ENCODE peak calls at places on chromosome 16, in four cellular contexts. S, L, D and A are unnamed samples.

GRCh38 chr16:33877-34707 is 19.3 kb downstream of the POLR3K start:
- DNase-seq in S (no peak), D (no peak), L (no peak), A (no peak)

GRCh38 chr16:75420987-75421819 is 12.1 kb downstream of the CFDP1 start:
- DNase-seq in D (peak; percentile 85), L (peak; percentile 61), S (peak; percentile 67), A (peak; percentile 77)

GRCh38 chr16:22816475-22816874 is 2.5 kb downstream of the HS3ST2 start:
- DNase-seq in D (no peak), S (no peak), L (peak; percentile 21), A (no peak)

GRCh38 chr16:89712476-89712805 is 8.3 kb downstream of the VPS9D1 start:
- DNase-seq in D (no peak), L (no peak), S (no peak), A (no peak)

GRCh38 chr16:15493416-15494181 is 59.2 kb downstream of the BMERB1 start:
- DNase-seq in S (no peak), L (no peak), D (no peak), A (no peak)

GRCh38 chr16:13517856-13518255 is 402.1 kb upstream of the ERCC4 start:
- DNase-seq in L (no peak), D (no peak), S (no peak), A (no peak)

GRCh38 chr16:89981414-89981813 is 32.9 kb downstream of the DEF8 start:
- DNase-seq in D (no peak), L (no peak), S (no peak), A (no peak)

GRCh38 chr16:20867585-20867984 is 32.6 kb downstream of the DCUN1D3 start:
- DNase-seq in S (no peak), D (no peak), L (peak; percentile 49), A (no peak)

GRCh38 chr16:30949655-30950515 is 1.0 kb downstream of the ORAI3 start:
- DNase-seq in S (peak; percentile 80), D (peak; percentile 87), L (peak; percentile 96), A (peak; percentile 69)

GRCh38 chr16:54465063-54465462 is 178.5 kb upstream of the IRX3 start:
- DNase-seq in L (no peak), D (no peak), S (no peak), A (no peak)

GRCh38 chr16:88376053-88376834 is 6.5 kb upstream of the ZNF469 start:
- DNase-seq in S (no peak), L (no peak), D (peak; percentile 6), A (peak; percentile 3)

GRCh38 chr16:87955302-87956168 is 4.3 kb downstream of the BANP start:
- DNase-seq in D (no peak), L (no peak), S (no peak), A (no peak)

GRCh38 chr16:85440744-85441143 is 172.4 kb upstream of the GSE1 start:
- DNase-seq in S (no peak), D (no peak), L (no peak), A (no peak)

GRCh38 chr16:71542377-71542776 is 16.2 kb downstream of the CHST4 start:
- DNase-seq in D (peak; percentile 18), L (peak; percentile 62), S (peak; percentile 39), A (peak; percentile 67)

GRCh38 chr16:87945351-87946042 is 5.7 kb upstream of the BANP start:
- DNase-seq in S (peak; percentile 80), L (peak; percentile 84), D (peak; percentile 73), A (peak; percentile 82)

GRCh38 chr16:58755989-58756649 is 22.0 kb upstream of the GOT2 start:
- DNase-seq in D (peak; percentile 62), S (peak; percentile 42), L (peak; percentile 87), A (peak; percentile 57)

GRCh38 chr16:48820379-48820778 is 210.4 kb upstream of the N4BP1 start:
- DNase-seq in L (no peak), S (no peak), D (no peak), A (no peak)

GRCh38 chr16:75323928-75324327 is 72.5 kb upstream of the BCAR1 start:
- DNase-seq in S (no peak), L (no peak), D (no peak), A (no peak)

GRCh38 chr16:53043986-53044571 is 8.6 kb downstream of the CHD9NB start:
- DNase-seq in S (no peak), D (no peak), L (no peak), A (peak; percentile 60)

GRCh38 chr16:71956500-71956899 is 43.7 kb downstream of the PKD1L3 start:
- DNase-seq in D (no peak), L (no peak), S (no peak), A (no peak)

GRCh38 chr16:53082509-53082908 is 27.7 kb downstream of the CHD9 start:
- DNase-seq in S (no peak), L (no peak), D (no peak), A (no peak)

GRCh38 chr16:55503726-55504553 is 4.9 kb upstream of the LPCAT2 start:
- DNase-seq in L (peak; percentile 14), S (no peak), D (no peak), A (no peak)

GRCh38 chr16:85303354-85303883 is 191.1 kb upstream of the CIBAR2 start:
- DNase-seq in L (peak; percentile 76), D (peak; percentile 60), S (peak; percentile 62), A (peak; percentile 78)

GRCh38 chr16:72131036-72131435 is 37.4 kb downstream of the DHX38 start:
- DNase-seq in L (no peak), D (no peak), S (no peak), A (no peak)

GRCh38 chr16:2385441-2385840 is 43.8 kb upstream of the CCNF start:
- DNase-seq in S (peak; percentile 29), L (no peak), D (no peak), A (no peak)

GRCh38 chr16:28312327-28312726 is 20.0 kb downstream of the SBK1 start:
- DNase-seq in S (no peak), D (no peak), L (no peak), A (no peak)

GRCh38 chr16:88923450-88923849 is 53.6 kb downstream of the CBFA2T3 start:
- DNase-seq in D (no peak), L (no peak), S (no peak), A (no peak)

GRCh38 chr16:54744998-54745397 is 185.7 kb upstream of the IRX5 start:
- DNase-seq in L (no peak), D (no peak), S (no peak), A (no peak)

GRCh38 chr16:14180431-14181059 is 109.4 kb downstream of the MRTFB start:
- DNase-seq in D (no peak), L (no peak), S (no peak), A (no peak)

GRCh38 chr16:866252-866651 is 65.7 kb upstream of the GNG13 start:
- DNase-seq in L (no peak), S (no peak), D (no peak), A (no peak)

GRCh38 chr16:3655791-3656490 is 1.4 kb downstream of the DNASE1 start:
- DNase-seq in L (no peak), D (no peak), S (no peak), A (peak; percentile 72)

GRCh38 chr16:23290189-23291062 is 11.7 kb upstream of the SCNN1B start:
- DNase-seq in D (no peak), L (no peak), S (no peak), A (no peak)

GRCh38 chr16:30944352-30944751 is 4.5 kb upstream of the ORAI3 start:
- DNase-seq in S (no peak), D (no peak), L (no peak), A (no peak)

GRCh38 chr16:77956231-77956630 is 66.1 kb upstream of the CLEC3A start:
- DNase-seq in S (no peak), L (no peak), D (no peak), A (no peak)

GRCh38 chr16:77949445-77949844 is 72.9 kb upstream of the CLEC3A start:
- DNase-seq in S (no peak), L (no peak), D (peak; percentile 17), A (no peak)

GRCh38 chr16:77955127-77955526 is 67.2 kb upstream of the CLEC3A start:
- DNase-seq in L (no peak), S (no peak), D (no peak), A (no peak)

GRCh38 chr16:77946834-77947233 is 75.5 kb upstream of the CLEC3A start:
- DNase-seq in L (no peak), S (no peak), D (no peak), A (no peak)

DNA sequence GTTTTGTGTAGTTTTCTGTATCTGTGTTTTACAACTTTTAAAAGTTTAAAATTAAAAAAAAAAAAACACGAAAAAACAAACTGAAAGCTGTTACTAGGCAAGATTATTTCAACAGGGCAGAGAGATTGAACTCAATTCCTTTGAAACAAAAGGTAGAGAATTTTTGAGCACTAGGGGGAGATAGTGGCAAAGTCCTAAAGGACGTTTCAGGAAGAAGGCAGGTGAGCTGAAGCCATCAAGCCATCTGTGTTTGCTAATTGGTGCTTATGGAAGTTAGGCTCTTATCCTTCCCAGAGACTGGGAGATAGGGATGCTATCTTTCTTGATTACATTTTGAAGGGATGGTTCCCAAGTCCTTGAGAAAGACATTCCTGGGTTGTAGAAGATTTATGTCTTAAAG is 70.6 kb upstream of the CLEC3A start:
- DNase-seq in D (no peak), L (no peak), S (no peak), A (peak; percentile 7)
- TF ChIP-seq CTCF in D (peak; percentile 40), L (peak; percentile 34), S (no peak), A (peak; percentile 32)

DNA sequence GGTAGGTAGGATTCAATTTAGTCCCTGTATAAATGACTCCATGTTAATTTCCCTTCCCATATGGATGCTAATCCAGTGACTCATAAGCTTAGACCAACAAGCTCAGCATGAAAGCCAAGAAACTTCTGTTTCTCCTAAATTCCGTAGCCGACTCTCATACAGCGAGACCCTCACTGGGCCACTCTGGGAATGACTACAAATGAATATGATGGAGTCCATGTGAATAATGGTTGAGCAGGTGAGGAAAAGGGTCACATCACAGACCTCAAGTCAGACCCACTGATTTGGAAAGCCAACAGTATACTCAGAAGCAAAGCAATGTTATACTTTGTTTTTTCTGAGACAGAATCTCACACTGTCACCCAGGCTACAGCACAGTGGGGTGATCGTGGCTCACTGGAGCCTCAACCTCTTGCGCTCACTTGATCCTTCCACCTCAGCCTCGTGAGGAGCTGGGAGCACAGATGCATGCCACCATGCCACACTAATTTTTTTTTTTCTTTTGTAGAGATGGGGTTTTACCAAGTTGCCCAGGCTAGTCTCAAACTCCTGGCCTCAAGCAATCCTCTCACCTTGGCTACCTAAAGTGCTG is 14.6 kb downstream of the RSL1D1 start:
- DNase-seq in D (no peak), L (no peak), S (no peak), A (no peak)
- H3K27ac ChIP-seq in D (no peak overlapping the region), L (no peak overlapping the region), S (no peak overlapping the region), A (no peak overlapping the region)

GRCh38 chr16:56984639-56985038 is 4.7 kb upstream of the NLRC5 start:
- DNase-seq in S (no peak), L (no peak), D (no peak), A (no peak)
- H3K4me1 ChIP-seq in S (peaks cover 26% of the 10 kb centered on the region), L (peaks cover 30% of the 10 kb centered on the region), D (peaks cover 55% of the 10 kb centered on the region), A (peaks cover 30% of the 10 kb centered on the region)

GRCh38 chr16:50539822-50540710 is 8.1 kb upstream of the NKD1 start:
- DNase-seq in L (no peak), S (no peak), D (no peak), A (no peak)
- TF ChIP-seq CTCF in L (no peak), S (no peak), D (no peak), A (no peak)